ENCODE peak calls at places on chromosome 14, in four cellular contexts. U is neuronal stem cell, C is H9, V is H1. K is an unnamed sample.

GRCh38 chr14:39266589-39266870 is 32.8 kb downstream of the MIA2 start:
- DNase-seq in U (no peak), C (no peak), V (peak; percentile 76), K (no peak)

GRCh38 chr14:23093104-23093503 is 1.8 kb downstream of the ACIN1 start:
- DNase-seq in C (no peak), V (no peak), U (no peak), K (no peak)

GRCh38 chr14:47626151-47627035 is 49.0 kb downstream of the MDGA2 start:
- DNase-seq in C (no peak), U (no peak), V (no peak), K (peak; percentile 61)

GRCh38 chr14:83874662-83875061 is 1655.3 kb upstream of the FLRT2 start:
- DNase-seq in V (no peak), U (no peak), C (no peak), K (no peak)

GRCh38 chr14:92500491-92500941 is 13.1 kb upstream of the RIN3 start:
- DNase-seq in V (no peak), C (peak; percentile 42), U (no peak), K (no peak)

GRCh38 chr14:22978873-22979671 is 3.3 kb downstream of the AJUBA start:
- DNase-seq in V (no peak), U (no peak), C (no peak), K (no peak)

GRCh38 chr14:51657762-51658161 is 6.1 kb downstream of the FRMD6 start:
- DNase-seq in C (no peak), V (no peak), U (no peak), K (no peak)

GRCh38 chr14:100408350-100409015 is 85.3 kb downstream of the SLC25A47 start:
- DNase-seq in C (no peak), V (no peak), U (no peak), K (peak; percentile 71)

GRCh38 chr14:102511538-102511937 is 2.0 kb upstream of the ANKRD9 start:
- DNase-seq in U (no peak), V (no peak), C (no peak), K (no peak)

GRCh38 chr14:73913256-73913655 is 26.6 kb downstream of the ZNF410 start:
- DNase-seq in V (no peak), C (no peak), U (no peak), K (no peak)

GRCh38 chr14:101251812-101252442 is 309.4 kb upstream of the DIO3 start:
- DNase-seq in V (no peak), C (no peak), U (no peak), K (no peak)

GRCh38 chr14:93007225-93007997 is 84.5 kb downstream of the CHGA start:
- DNase-seq in U (no peak), V (no peak), C (no peak), K (peak; percentile 32)

GRCh38 chr14:96055065-96055752 is 16.0 kb downstream of the C14orf132 start:
- DNase-seq in V (peak; percentile 30), C (no peak), U (no peak), K (no peak)

GRCh38 chr14:34461334-34462131 is 507 bp downstream of the SPTSSA start:
- DNase-seq in U (peak; percentile 58), C (peak; percentile 68), V (no peak), K (peak; percentile 49)

GRCh38 chr14:26993541-26993940 is 395.7 kb upstream of the NOVA1 start:
- DNase-seq in C (no peak), V (no peak), U (no peak), K (no peak)

GRCh38 chr14:90518941-90519256 is 122.1 kb downstream of the CALM1 start:
- DNase-seq in C (peak; percentile 68), V (peak; percentile 91), U (no peak), K (peak; percentile 48)

GRCh38 chr14:56073783-56074182 is 44.4 kb upstream of the PELI2 start:
- DNase-seq in C (no peak), V (no peak), U (no peak), K (no peak)

GRCh38 chr14:100275214-100275613 is 31.0 kb downstream of the SLC25A29 start:
- DNase-seq in V (no peak), U (no peak), C (no peak), K (no peak)

GRCh38 chr14:71773900-71774481 is 158.2 kb upstream of the RGS6 start:
- DNase-seq in C (no peak), U (no peak), V (no peak), K (no peak)
- H3K4ac ChIP-seq in C (peak overlapping the region; percentile 68), U (no peak overlapping the region), V (peak overlapping the region; percentile 99), K (no peak overlapping the region)

DNA sequence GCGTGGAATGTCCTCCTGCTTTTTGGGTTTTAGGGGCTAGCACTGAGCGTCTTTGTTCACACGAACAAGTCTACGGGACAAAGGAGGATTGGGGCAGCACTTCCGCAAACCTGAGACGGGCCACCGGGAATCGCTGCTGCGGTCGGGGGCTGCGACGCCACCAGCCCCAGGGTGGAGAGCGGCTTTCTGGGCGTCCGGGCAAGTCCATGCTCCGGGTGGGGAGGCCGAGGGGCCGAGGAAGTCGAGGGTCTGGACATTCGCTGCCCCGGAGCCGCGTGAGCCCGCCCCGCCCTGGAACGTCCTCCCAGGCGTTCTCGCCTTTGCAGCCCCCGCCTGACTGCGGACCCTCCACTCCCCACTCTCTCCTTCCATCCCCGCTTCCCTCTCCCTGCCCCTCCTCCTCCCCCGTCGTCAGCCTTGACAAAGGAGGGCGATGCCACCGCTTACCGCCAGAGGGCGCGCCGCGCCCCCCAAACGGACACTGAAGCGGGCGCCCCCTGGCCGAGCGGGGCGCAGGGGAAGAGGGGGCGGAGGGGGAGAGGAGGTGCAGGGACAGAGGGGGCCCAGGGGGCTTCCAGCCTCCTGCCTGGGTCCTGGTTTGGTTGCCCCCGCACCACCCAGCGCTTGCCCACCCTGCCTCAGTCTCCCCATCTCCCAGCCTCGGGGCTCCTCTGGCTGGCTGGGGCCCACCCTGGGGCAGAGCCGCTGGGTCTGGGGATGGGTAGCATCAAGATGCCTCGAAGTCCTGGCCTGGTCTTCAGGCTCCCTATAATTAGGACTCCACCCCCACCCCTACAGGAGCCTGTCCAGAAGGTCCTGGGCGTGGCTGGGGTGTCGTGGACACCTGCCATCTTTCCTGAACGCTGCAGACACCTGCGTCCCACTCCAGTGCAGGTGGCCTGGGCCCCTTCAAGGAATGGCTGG is 39.1 kb upstream of the INF2 start:
- DNase-seq in C (peak; percentile 78), V (peak; percentile 99), U (peak; percentile 76), K (no peak)
- H3K27ac ChIP-seq in C (no peak overlapping the region), V (no peak overlapping the region), U (no peak overlapping the region), K (no peak overlapping the region)

GRCh38 chr14:80608563-80608962 is 333.0 kb downstream of the CEP128 start:
- DNase-seq in U (no peak), C (no peak), V (no peak), K (no peak)

GRCh38 chr14:80606347-80606772 is 335.2 kb downstream of the CEP128 start:
- DNase-seq in V (no peak), U (no peak), C (no peak), K (no peak)

GRCh38 chr14:80609055-80609454 is 332.5 kb downstream of the CEP128 start:
- DNase-seq in V (no peak), U (no peak), C (no peak), K (no peak)

GRCh38 chr14:80605536-80605935 is 336.0 kb downstream of the CEP128 start:
- DNase-seq in U (no peak), V (no peak), C (no peak), K (peak; percentile 41)

GRCh38 chr14:80607430-80608200 is 333.9 kb downstream of the CEP128 start:
- DNase-seq in V (no peak), U (no peak), C (no peak), K (peak; percentile 35)
- H3K4ac ChIP-seq in V (no peak overlapping the region), U (no peak overlapping the region), C (no peak overlapping the region), K (no peak overlapping the region)

GRCh38 chr14:30273564-30273880 is 285.4 kb upstream of the G2E3 start:
- DNase-seq in C (no peak), U (no peak), V (no peak), K (no peak)
- H3K27ac ChIP-seq in C (no peak overlapping the region), U (peak overlapping the region; percentile 66), V (no peak overlapping the region), K (no peak overlapping the region)

GRCh38 chr14:86799244-86799647 is 1193.7 kb downstream of the GALC start:
- DNase-seq in C (no peak), U (no peak), V (no peak), K (peak; percentile 1)

GRCh38 chr14:86798330-86798729 is 1194.7 kb downstream of the GALC start:
- DNase-seq in C (no peak), U (no peak), V (no peak), K (no peak)

GRCh38 chr14:86794689-86795088 is 1198.3 kb downstream of the GALC start:
- DNase-seq in V (no peak), U (no peak), C (no peak), K (no peak)

GRCh38 chr14:86796221-86797074 is 1196.5 kb downstream of the GALC start:
- DNase-seq in V (no peak), C (no peak), U (no peak), K (no peak)

DNA sequence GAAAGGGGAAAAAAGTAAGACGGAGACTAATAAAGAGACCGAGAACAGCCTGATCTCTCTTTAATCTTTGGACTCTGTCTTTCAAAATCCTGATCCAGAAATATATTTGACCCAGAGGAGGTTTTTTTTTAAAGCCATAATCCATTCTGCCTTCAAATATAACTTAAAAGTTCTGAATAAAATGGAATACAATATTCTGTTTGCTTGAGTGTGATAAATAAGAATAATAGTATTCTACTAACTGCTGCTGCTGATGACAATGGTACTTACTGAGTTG is 1196.0 kb downstream of the GALC start:
- DNase-seq in C (no peak), V (no peak), U (no peak), K (no peak)
- H3K4ac ChIP-seq in C (no peak overlapping the region), V (no peak overlapping the region), U (no peak overlapping the region), K (no peak overlapping the region)

GRCh38 chr14:65361920-65362319 is 50.6 kb upstream of the FUT8 start:
- DNase-seq in U (no peak), C (no peak), V (no peak), K (no peak)

GRCh38 chr14:65360144-65360784 is 52.3 kb upstream of the FUT8 start:
- DNase-seq in U (no peak), V (no peak), C (no peak), K (no peak)

GRCh38 chr14:65356327-65356836 is 56.1 kb upstream of the FUT8 start:
- DNase-seq in U (no peak), C (peak; percentile 77), V (no peak), K (peak; percentile 73)

GRCh38 chr14:65357091-65357490 is 55.4 kb upstream of the FUT8 start:
- DNase-seq in C (no peak), U (no peak), V (no peak), K (peak; percentile 94)

DNA sequence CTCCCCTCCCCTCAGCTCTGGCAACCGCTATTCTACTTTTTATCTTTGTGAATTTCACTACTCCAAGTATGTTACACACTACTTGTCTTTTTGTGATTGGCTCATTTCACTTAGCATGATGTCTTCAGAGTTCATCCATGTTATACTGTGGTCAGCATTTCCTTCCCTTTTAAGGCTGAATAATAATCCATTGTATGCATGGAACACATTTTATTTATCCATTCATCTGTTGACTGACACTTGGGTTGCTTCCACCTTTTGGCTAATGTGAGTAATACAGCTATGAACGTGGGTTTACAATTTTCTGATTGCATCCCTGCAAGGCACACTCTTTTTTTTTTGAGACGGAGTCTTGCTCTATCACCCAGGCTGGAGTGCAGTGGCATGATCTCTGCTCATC is 53.0 kb upstream of the FUT8 start:
- DNase-seq in C (no peak), U (no peak), V (no peak), K (no peak)
- H3K27ac ChIP-seq in C (no peak overlapping the region), U (no peak overlapping the region), V (no peak overlapping the region), K (no peak overlapping the region)